ENCODE peak calls at places on chromosomes 12 and 14, in seven cellular contexts. One of them, this sample, is unnamed.

GRCh38 chr12:94100990-94101901 is 47.1 kb upstream of the PLXNC1 start:
- DNase-seq in HTR-8/SVneo: peak; percentile 61
- DNase-seq in astrocyte of the spinal cord: peak; percentile 73
- DNase-seq in HEK293T: peak; percentile 83
- DNase-seq in left ventricle myocardium superior: peak; percentile 86
- DNase-seq in retina: peak; percentile 92
- DNase-seq in CD4-positive, alpha-beta memory T cell: peak; percentile 66
- DNase-seq in this sample: peak; percentile 88

GRCh38 chr14:95294834-95295599 is 24.7 kb downstream of the CLMN start:
- DNase-seq in retina: no peak
- DNase-seq in HTR-8/SVneo: no peak
- DNase-seq in CD4-positive, alpha-beta memory T cell: no peak
- DNase-seq in astrocyte of the spinal cord: peak; percentile 51
- DNase-seq in left ventricle myocardium superior: no peak
- DNase-seq in HEK293T: no peak
- DNase-seq in this sample: no peak

GRCh38 chr12:122282066-122282465 is 15.8 kb upstream of the VPS33A start:
- DNase-seq in astrocyte of the spinal cord: peak; percentile 75
- DNase-seq in HEK293T: no peak
- DNase-seq in left ventricle myocardium superior: no peak
- DNase-seq in retina: no peak
- DNase-seq in CD4-positive, alpha-beta memory T cell: no peak
- DNase-seq in HTR-8/SVneo: peak; percentile 48
- DNase-seq in this sample: no peak

GRCh38 chr14:59098377-59098776 is 90.1 kb upstream of the DAAM1 start:
- DNase-seq in CD4-positive, alpha-beta memory T cell: no peak
- DNase-seq in astrocyte of the spinal cord: peak; percentile 78
- DNase-seq in HEK293T: no peak
- DNase-seq in retina: no peak
- DNase-seq in left ventricle myocardium superior: no peak
- DNase-seq in HTR-8/SVneo: peak; percentile 73
- DNase-seq in this sample: no peak

GRCh38 chr14:45135181-45135580 is 549 bp upstream of the FANCM start:
- DNase-seq in HTR-8/SVneo: no peak
- DNase-seq in left ventricle myocardium superior: no peak
- DNase-seq in CD4-positive, alpha-beta memory T cell: no peak
- DNase-seq in retina: no peak
- DNase-seq in astrocyte of the spinal cord: peak; percentile 67
- DNase-seq in HEK293T: no peak
- DNase-seq in this sample: no peak

GRCh38 chr12:42483534-42483857 is 106.0 kb downstream of the PRICKLE1 start:
- DNase-seq in left ventricle myocardium superior: peak; percentile 63
- DNase-seq in CD4-positive, alpha-beta memory T cell: no peak
- DNase-seq in HEK293T: peak; percentile 48
- DNase-seq in HTR-8/SVneo: peak; percentile 45
- DNase-seq in retina: no peak
- DNase-seq in astrocyte of the spinal cord: no peak
- DNase-seq in this sample: no peak

GRCh38 chr14:75204106-75204505 is 27.7 kb upstream of the TMED10 start:
- DNase-seq in left ventricle myocardium superior: no peak
- DNase-seq in CD4-positive, alpha-beta memory T cell: no peak
- DNase-seq in HEK293T: no peak
- DNase-seq in retina: no peak
- DNase-seq in astrocyte of the spinal cord: peak; percentile 23
- DNase-seq in HTR-8/SVneo: no peak
- DNase-seq in this sample: no peak

GRCh38 chr12:51886021-51886710 is 1.7 kb upstream of the ANKRD33 start:
- DNase-seq in retina: no peak
- DNase-seq in CD4-positive, alpha-beta memory T cell: peak; percentile 56
- DNase-seq in HEK293T: no peak
- DNase-seq in astrocyte of the spinal cord: peak; percentile 90
- DNase-seq in HTR-8/SVneo: peak; percentile 89
- DNase-seq in left ventricle myocardium superior: peak; percentile 66
- DNase-seq in this sample: no peak

GRCh38 chr14:100078216-100078780 is 13.1 kb downstream of the EVL start:
- DNase-seq in HTR-8/SVneo: no peak
- DNase-seq in astrocyte of the spinal cord: no peak
- DNase-seq in retina: no peak
- DNase-seq in HEK293T: no peak
- DNase-seq in CD4-positive, alpha-beta memory T cell: peak; percentile 49
- DNase-seq in left ventricle myocardium superior: no peak
- DNase-seq in this sample: no peak

GRCh38 chr14:84409435-84409834 is 1120.5 kb upstream of the FLRT2 start:
- DNase-seq in HTR-8/SVneo: no peak
- DNase-seq in HEK293T: no peak
- DNase-seq in retina: no peak
- DNase-seq in astrocyte of the spinal cord: no peak
- DNase-seq in left ventricle myocardium superior: no peak
- DNase-seq in CD4-positive, alpha-beta memory T cell: no peak
- DNase-seq in this sample: no peak

GRCh38 chr14:31090872-31091764 is 64.9 kb upstream of the STRN3 start:
- DNase-seq in HTR-8/SVneo: peak; percentile 77
- DNase-seq in astrocyte of the spinal cord: peak; percentile 76
- DNase-seq in retina: no peak
- DNase-seq in CD4-positive, alpha-beta memory T cell: no peak
- DNase-seq in HEK293T: no peak
- DNase-seq in left ventricle myocardium superior: no peak
- DNase-seq in this sample: no peak

GRCh38 chr12:58668831-58669230 is 251.5 kb downstream of the LRIG3 start:
- DNase-seq in astrocyte of the spinal cord: peak; percentile 82
- DNase-seq in CD4-positive, alpha-beta memory T cell: no peak
- DNase-seq in left ventricle myocardium superior: no peak
- DNase-seq in HTR-8/SVneo: peak; percentile 23
- DNase-seq in HEK293T: no peak
- DNase-seq in retina: no peak
- DNase-seq in this sample: no peak

GRCh38 chr14:60561845-60562746 is 53.1 kb downstream of the SIX6 start:
- DNase-seq in HEK293T: peak; percentile 69
- DNase-seq in astrocyte of the spinal cord: peak; percentile 80
- DNase-seq in CD4-positive, alpha-beta memory T cell: no peak
- DNase-seq in retina: peak; percentile 83
- DNase-seq in left ventricle myocardium superior: peak; percentile 39
- DNase-seq in HTR-8/SVneo: peak; percentile 82
- DNase-seq in this sample: no peak

GRCh38 chr12:112584266-112584722 is 165.5 kb downstream of the PTPN11 start:
- DNase-seq in retina: no peak
- DNase-seq in astrocyte of the spinal cord: no peak
- DNase-seq in left ventricle myocardium superior: no peak
- DNase-seq in HTR-8/SVneo: no peak
- DNase-seq in HEK293T: peak; percentile 39
- DNase-seq in CD4-positive, alpha-beta memory T cell: no peak
- DNase-seq in this sample: no peak

GRCh38 chr14:59565112-59565511 is 11.5 kb downstream of the CCDC175 start:
- DNase-seq in CD4-positive, alpha-beta memory T cell: no peak
- DNase-seq in HEK293T: no peak
- DNase-seq in retina: no peak
- DNase-seq in astrocyte of the spinal cord: no peak
- DNase-seq in left ventricle myocardium superior: no peak
- DNase-seq in HTR-8/SVneo: no peak
- DNase-seq in this sample: no peak

GRCh38 chr12:122459211-122459610 is 36.7 kb upstream of the CLIP1 start:
- DNase-seq in retina: no peak
- DNase-seq in HEK293T: no peak
- DNase-seq in left ventricle myocardium superior: no peak
- DNase-seq in HTR-8/SVneo: no peak
- DNase-seq in CD4-positive, alpha-beta memory T cell: no peak
- DNase-seq in astrocyte of the spinal cord: no peak
- DNase-seq in this sample: no peak

GRCh38 chr14:88297306-88297705 is 25.8 kb downstream of the KCNK10 start:
- DNase-seq in astrocyte of the spinal cord: no peak
- DNase-seq in retina: no peak
- DNase-seq in CD4-positive, alpha-beta memory T cell: no peak
- DNase-seq in HEK293T: no peak
- DNase-seq in HTR-8/SVneo: no peak
- DNase-seq in left ventricle myocardium superior: no peak
- DNase-seq in this sample: no peak

GRCh38 chr14:59358105-59358504 is 107.1 kb downstream of the GPR135 start:
- DNase-seq in astrocyte of the spinal cord: no peak
- DNase-seq in HTR-8/SVneo: peak; percentile 84
- DNase-seq in left ventricle myocardium superior: peak; percentile 63
- DNase-seq in retina: no peak
- DNase-seq in HEK293T: no peak
- DNase-seq in CD4-positive, alpha-beta memory T cell: no peak
- DNase-seq in this sample: no peak

GRCh38 chr12:117045175-117045997 is 53.8 kb downstream of the TESC start:
- DNase-seq in HTR-8/SVneo: no peak
- DNase-seq in HEK293T: no peak
- DNase-seq in CD4-positive, alpha-beta memory T cell: no peak
- DNase-seq in astrocyte of the spinal cord: no peak
- DNase-seq in left ventricle myocardium superior: no peak
- DNase-seq in retina: peak; percentile 78
- DNase-seq in this sample: no peak

GRCh38 chr14:33837943-33838683 is 112.8 kb downstream of the EGLN3 start:
- DNase-seq in astrocyte of the spinal cord: no peak
- DNase-seq in retina: no peak
- DNase-seq in left ventricle myocardium superior: no peak
- DNase-seq in HTR-8/SVneo: no peak
- DNase-seq in HEK293T: no peak
- DNase-seq in CD4-positive, alpha-beta memory T cell: no peak
- DNase-seq in this sample: no peak

GRCh38 chr12:2177751-2178150 is 125.0 kb downstream of the CACNA1C start:
- DNase-seq in CD4-positive, alpha-beta memory T cell: no peak
- DNase-seq in HTR-8/SVneo: no peak
- DNase-seq in astrocyte of the spinal cord: no peak
- DNase-seq in HEK293T: no peak
- DNase-seq in left ventricle myocardium superior: no peak
- DNase-seq in retina: no peak
- DNase-seq in this sample: no peak